ENCODE peak calls at places on chromosomes 7 and 10, in seven cellular contexts. Y is Panc1; I is astrocyte; G is CD8-positive, alpha-beta T cell; S is B cell; J is CD4-positive, alpha-beta T cell; W is AG04449. H is an unnamed sample.

GRCh38 chr7:20010877-20011276 is 206.3 kb downstream of the MACC1 start:
- DNase-seq in Y (no peak), I (no peak), G (no peak), S (no peak), J (no peak), W (no peak), H (no peak)

GRCh38 chr7:47381132-47381495 is 200.8 kb downstream of the TNS3 start:
- DNase-seq in Y (no peak), I (peak; percentile 49), G (no peak), S (no peak), J (no peak), W (no peak), H (no peak)

GRCh38 chr10:31875608-31876007 is 53.0 kb downstream of the ARHGAP12 start:
- DNase-seq in Y (no peak), I (no peak), G (no peak), S (no peak), J (no peak), W (no peak), H (no peak)

GRCh38 chr7:81873559-81873958 is 103.7 kb upstream of the HGF start:
- DNase-seq in Y (no peak), I (no peak), G (no peak), S (no peak), J (no peak), W (no peak), H (no peak)

GRCh38 chr10:131532291-131532690 is 220.8 kb upstream of the TCERG1L start:
- DNase-seq in Y (no peak), I (no peak), G (no peak), S (no peak), J (no peak), W (no peak), H (no peak)

GRCh38 chr7:44494960-44495359 is 4.5 kb upstream of the NUDCD3 start:
- DNase-seq in Y (no peak), I (no peak), G (no peak), S (no peak), J (no peak), W (no peak), H (no peak)

GRCh38 chr7:95547356-95547755 is 49.0 kb downstream of the PDK4 start:
- DNase-seq in Y (no peak), I (no peak), G (no peak), S (no peak), J (no peak), W (no peak), H (no peak)

GRCh38 chr7:74061840-74062539 is 21.6 kb upstream of the LIMK1 start:
- DNase-seq in Y (peak; percentile 64), I (peak; percentile 94), G (peak; percentile 77), S (peak; percentile 83), J (peak; percentile 47), W (no peak), H (peak; percentile 91)

GRCh38 chr7:71511361-71511807 is 379.4 kb downstream of the GALNT17 start:
- DNase-seq in Y (no peak), I (no peak), G (no peak), S (no peak), J (no peak), W (no peak), H (no peak)
- TF ChIP-seq CTCF in Y (no peak), I (peak; percentile 6), G (no peak), S (no peak), J (no peak), W (no peak), H (peak; percentile 69)

GRCh38 chr10:71246591-71247143 is 34.3 kb downstream of the UNC5B start:
- DNase-seq in Y (no peak), I (no peak), G (no peak), S (no peak), J (no peak), W (no peak), H (peak; percentile 77)

GRCh38 chr10:71245420-71246325 is 33.3 kb downstream of the UNC5B start:
- DNase-seq in Y (no peak), I (no peak), G (no peak), S (no peak), J (no peak), W (no peak), H (peak; percentile 72)

GRCh38 chr10:71247804-71248203 is 35.4 kb downstream of the UNC5B start:
- DNase-seq in Y (no peak), I (no peak), G (no peak), S (no peak), J (no peak), W (no peak), H (no peak)

GRCh38 chr10:71244638-71245419 is 32.5 kb downstream of the UNC5B start:
- DNase-seq in Y (no peak), I (peak; percentile 70), G (no peak), S (no peak), J (no peak), W (no peak), H (peak; percentile 95)

DNA sequence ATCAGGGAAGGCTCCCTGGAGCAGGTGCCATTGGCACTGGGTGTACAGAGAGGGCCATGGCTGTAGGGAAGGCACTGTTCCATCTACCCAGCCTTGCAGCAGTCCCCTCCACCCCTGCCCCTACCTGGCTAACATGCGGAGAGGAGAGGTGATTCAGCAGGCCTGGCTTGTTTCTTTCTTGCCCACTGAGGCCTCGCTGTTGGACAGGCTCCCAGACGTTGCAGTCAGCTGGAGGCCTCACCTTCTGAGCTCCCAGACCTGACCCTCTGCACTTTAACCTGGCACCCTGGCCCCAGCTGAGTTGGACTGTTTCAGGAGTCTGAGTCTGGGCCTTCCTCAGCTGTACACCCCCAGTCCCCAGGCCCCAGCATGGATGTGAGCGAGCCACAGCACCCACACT is 34.9 kb downstream of the UNC5B start:
- DNase-seq in Y (no peak), I (no peak), G (no peak), S (no peak), J (no peak), W (no peak), H (peak; percentile 81)
- TF ChIP-seq CTCF in Y (no peak), I (no peak), G (no peak), S (no peak), J (no peak), W (no peak), H (no peak)

GRCh38 chr7:80063855-80064254 is 70.8 kb upstream of the GNAI1 start:
- DNase-seq in Y (no peak), I (no peak), G (no peak), S (no peak), J (no peak), W (no peak), H (no peak)

GRCh38 chr7:80054356-80054755 is 80.3 kb upstream of the GNAI1 start:
- DNase-seq in Y (no peak), I (peak; percentile 57), G (no peak), S (no peak), J (no peak), W (no peak), H (no peak)

GRCh38 chr7:80057503-80057902 is 77.1 kb upstream of the GNAI1 start:
- DNase-seq in Y (no peak), I (no peak), G (no peak), S (no peak), J (no peak), W (no peak), H (no peak)

GRCh38 chr7:80060218-80060806 is 74.3 kb upstream of the GNAI1 start:
- DNase-seq in Y (peak; percentile 62), I (peak; percentile 45), G (no peak), S (no peak), J (no peak), W (no peak), H (no peak)
- TF ChIP-seq CTCF in Y (peak; percentile 18), I (peak; percentile 35), G (peak; percentile 34), S (peak; percentile 49), J (peak; percentile 49), W (peak; percentile 14), H (peak; percentile 90)

GRCh38 chr7:50625360-50625759 is 60.2 kb upstream of the DDC start:
- DNase-seq in Y (no peak), I (no peak), G (no peak), S (no peak), J (no peak), W (no peak), H (no peak)

GRCh38 chr7:50627824-50628361 is 62.7 kb upstream of the DDC start:
- DNase-seq in Y (no peak), I (no peak), G (no peak), S (no peak), J (no peak), W (no peak), H (no peak)

GRCh38 chr7:50626286-50626685 is 61.1 kb upstream of the DDC start:
- DNase-seq in Y (no peak), I (no peak), G (no peak), S (no peak), J (no peak), W (no peak), H (peak; percentile 56)

GRCh38 chr7:50628469-50629084 is 63.4 kb upstream of the DDC start:
- DNase-seq in Y (no peak), I (no peak), G (no peak), S (no peak), J (no peak), W (no peak), H (no peak)

DNA sequence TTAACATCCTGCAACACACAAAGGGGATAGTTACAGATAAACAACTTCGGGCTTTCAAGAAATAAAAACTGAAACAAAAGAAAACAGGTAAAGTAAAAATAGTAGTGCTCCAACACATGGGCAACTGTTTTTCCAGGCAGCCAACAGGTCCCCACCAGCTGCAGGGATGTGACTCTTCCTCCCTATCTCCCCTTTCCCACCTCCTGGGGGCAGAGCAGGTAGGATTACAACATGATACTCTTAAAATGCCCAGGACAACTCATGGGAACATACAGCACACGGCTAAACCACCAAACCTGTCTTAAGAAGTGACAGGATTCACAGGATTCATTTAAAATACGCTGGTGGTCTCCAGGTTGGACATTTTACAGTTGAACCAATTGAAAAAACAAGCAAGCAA is 61.8 kb upstream of the DDC start:
- DNase-seq in Y (no peak), I (no peak), G (no peak), S (no peak), J (no peak), W (no peak), H (no peak)
- TF ChIP-seq CTCF in Y (no peak), I (no peak), G (no peak), S (no peak), J (no peak), W (no peak), H (no peak)

DNA sequence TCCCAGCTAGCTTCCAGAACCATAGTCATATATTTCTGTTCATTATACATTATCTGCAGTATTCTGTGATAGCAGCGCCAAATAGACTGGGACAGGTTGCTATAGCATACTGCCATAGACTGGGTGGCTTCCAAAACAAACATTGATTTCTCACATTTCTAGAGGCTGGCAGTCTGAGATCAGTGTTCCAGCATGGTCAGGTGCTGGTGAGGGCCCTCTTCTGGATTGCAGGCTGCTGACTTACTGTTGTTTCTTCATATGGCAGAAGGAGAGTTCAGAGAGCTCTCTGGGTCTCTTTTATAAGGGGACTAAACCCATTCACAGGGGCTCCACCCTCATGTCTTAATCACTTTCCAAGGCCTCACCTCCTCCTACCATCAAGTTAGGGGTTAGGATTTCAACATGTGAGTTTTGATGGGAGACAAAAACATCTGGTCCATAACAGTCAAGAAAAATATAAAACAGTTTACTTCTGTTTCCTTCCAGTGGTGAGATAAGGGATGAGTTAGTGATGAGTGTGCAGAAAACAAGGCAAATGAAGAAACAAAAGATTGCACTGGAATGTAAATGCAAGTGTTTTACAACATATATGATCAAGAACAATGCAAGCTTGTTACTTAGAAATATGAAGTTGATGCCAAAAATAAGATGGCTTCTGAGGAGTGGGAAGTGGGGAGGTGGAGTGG is 399.0 kb upstream of the C7orf33 start:
- DNase-seq in Y (no peak), I (no peak), G (no peak), S (no peak), J (no peak), W (no peak), H (no peak)
- TF ChIP-seq CTCF in Y (no peak), I (no peak), G (no peak), S (no peak), J (no peak), W (no peak), H (no peak)